ENCODE peak calls at places on chromosomes 12 and 14, in ten cellular contexts. E, P, G, I, O, S, V, Q, F and C are unnamed samples.

GRCh38 chr12:19220205-19220604 is 90.7 kb downstream of the PLEKHA5 start:
- DNase-seq in E (no peak), P (no peak), G (peak), I (no peak), O (no peak), S (no peak), V (no peak), Q (no peak), F (no peak), C (no peak)

GRCh38 chr12:114921796-114922195 is 237.8 kb upstream of the TBX3 start:
- DNase-seq in E (no peak), P (no peak), G (no peak), I (no peak), O (no peak), S (no peak), V (no peak), Q (no peak), F (no peak), C (no peak)

GRCh38 chr12:111056618-111057521 is 136.5 kb upstream of the MYL2 start:
- DNase-seq in E (peak), P (peak), G (no peak), I (peak), O (no peak), S (no peak), V (no peak), Q (no peak), F (peak), C (peak)

GRCh38 chr14:74860899-74861733 is 14.8 kb downstream of the PROX2 start:
- DNase-seq in E (peak), P (peak), G (peak), I (peak), O (peak), S (peak), V (no peak), Q (peak), F (peak), C (peak)

GRCh38 chr14:101072945-101073597 is 169.5 kb upstream of the RTL1 start:
- DNase-seq in E (no peak), P (no peak), G (peak), I (no peak), O (peak), S (peak), V (peak), Q (no peak), F (no peak), C (no peak)

GRCh38 chr14:38286481-38286880 is 30.6 kb upstream of the CLEC14A start:
- DNase-seq in E (no peak), P (no peak), G (no peak), I (no peak), O (no peak), S (no peak), V (no peak), Q (no peak), F (no peak), C (no peak)

GRCh38 chr12:45727994-45728624 is 1.4 kb upstream of the ARID2 start:
- DNase-seq in E (no peak), P (no peak), G (no peak), I (no peak), O (no peak), S (no peak), V (no peak), Q (no peak), F (no peak), C (no peak)

GRCh38 chr12:124904306-124905098 is 9.9 kb downstream of the UBC start:
- DNase-seq in E (no peak), P (no peak), G (peak), I (no peak), O (peak), S (peak), V (peak), Q (peak), F (no peak), C (no peak)